ENCODE peak calls at places on chromosome 12, in five cellular contexts. N is fibroblast of villous mesenchyme, M is left ventricle myocardium inferior, I is heart right ventricle, B is GM13977. E is an unnamed sample.

GRCh38 chr12:29082522-29082921 is 66.6 kb upstream of the FAR2 start:
- DNase-seq in N (peak; percentile 76), M (no peak), I (no peak), B (no peak), E (peak; percentile 8)

GRCh38 chr12:95653761-95654546 is 102.7 kb upstream of the USP44 start:
- DNase-seq in N (peak; percentile 78), M (no peak), I (no peak), B (no peak), E (peak; percentile 90)

GRCh38 chr12:59808317-59808910 is 212.6 kb downstream of the SLC16A7 start:
- DNase-seq in N (peak; percentile 47), M (no peak), I (no peak), B (peak; percentile 45), E (peak; percentile 66)

GRCh38 chr12:20063116-20063515 is 305.2 kb upstream of the PDE3A start:
- DNase-seq in N (no peak), M (no peak), I (no peak), B (no peak), E (peak; percentile 54)

GRCh38 chr12:41476499-41476898 is 288.4 kb downstream of the PDZRN4 start:
- DNase-seq in N (no peak), M (no peak), I (no peak), B (no peak), E (no peak)

GRCh38 chr12:103698752-103699540 is 111.9 kb downstream of the STAB2 start:
- DNase-seq in N (no peak), M (no peak), I (no peak), B (no peak), E (no peak)

GRCh38 chr12:123520567-123521474 is 12.7 kb downstream of the RILPL1 start:
- DNase-seq in N (no peak), M (peak; percentile 29), I (peak; percentile 29), B (no peak), E (no peak)

GRCh38 chr12:27048822-27049752 is 26.7 kb downstream of the MED21 start:
- DNase-seq in N (peak; percentile 88), M (no peak), I (no peak), B (no peak), E (peak; percentile 89)

GRCh38 chr12:124240493-124240892 is 54.4 kb upstream of the RFLNA start:
- DNase-seq in N (no peak), M (no peak), I (no peak), B (no peak), E (peak; percentile 44)

GRCh38 chr12:1797991-1798733 is 22.2 kb upstream of the LRTM2 start:
- DNase-seq in N (no peak), M (no peak), I (no peak), B (peak; percentile 9), E (no peak)

GRCh38 chr12:97386133-97386581 is 76.4 kb upstream of the RMST start:
- DNase-seq in N (no peak), M (no peak), I (no peak), B (no peak), E (peak; percentile 25)

GRCh38 chr12:51636581-51636980 is 45.5 kb downstream of the SCN8A start:
- DNase-seq in N (no peak), M (no peak), I (no peak), B (no peak), E (no peak)

GRCh38 chr12:67716817-67717216 is 68.3 kb downstream of the DYRK2 start:
- DNase-seq in N (no peak), M (no peak), I (no peak), B (no peak), E (peak; percentile 62)

GRCh38 chr12:83141460-83141994 is 454.8 kb downstream of the TMTC2 start:
- DNase-seq in N (no peak), M (no peak), I (no peak), B (no peak), E (no peak)

GRCh38 chr12:32566663-32567634 is 112.2 kb upstream of the DNM1L start:
- DNase-seq in N (no peak), M (no peak), I (no peak), B (no peak), E (no peak)

GRCh38 chr12:19893514-19893913 is 454.2 kb downstream of the AEBP2 start:
- DNase-seq in N (peak; percentile 69), M (no peak), I (no peak), B (peak; percentile 19), E (peak; percentile 87)

GRCh38 chr12:27946396-27946795 is 26.1 kb downstream of the PTHLH start:
- DNase-seq in N (no peak), M (no peak), I (no peak), B (no peak), E (no peak)

GRCh38 chr12:92272301-92272964 is 126.8 kb upstream of the BTG1 start:
- DNase-seq in N (no peak), M (no peak), I (no peak), B (no peak), E (no peak)

GRCh38 chr12:66668311-66668710 is 10.6 kb downstream of the GRIP1 start:
- DNase-seq in N (no peak), M (no peak), I (no peak), B (no peak), E (peak; percentile 24)

GRCh38 chr12:102833687-102834435 is 83.2 kb downstream of the PAH start:
- DNase-seq in N (peak; percentile 8), M (no peak), I (no peak), B (no peak), E (peak; percentile 9)

GRCh38 chr12:69984216-69984615 is 159.2 kb downstream of the MYRFL start:
- DNase-seq in N (no peak), M (no peak), I (no peak), B (no peak), E (no peak)

GRCh38 chr12:49819786-49820185 is 8.4 kb downstream of the NCKAP5L start:
- DNase-seq in N (no peak), M (no peak), I (no peak), B (no peak), E (no peak)

GRCh38 chr12:69688021-69688420 is 11.1 kb downstream of the BEST3 start:
- DNase-seq in N (no peak), M (no peak), I (no peak), B (no peak), E (peak; percentile 58)

GRCh38 chr12:110186059-110186458 is 61.9 kb downstream of the IFT81 start:
- DNase-seq in N (no peak), M (no peak), I (no peak), B (no peak), E (no peak)

GRCh38 chr12:121893901-121894540 is 5.4 kb downstream of the PSMD9 start:
- DNase-seq in N (peak; percentile 66), M (no peak), I (no peak), B (no peak), E (peak; percentile 78)

GRCh38 chr12:12510141-12510540 is 52.5 kb downstream of the DUSP16 start:
- DNase-seq in N (peak; percentile 17), M (no peak), I (no peak), B (no peak), E (peak; percentile 28)

GRCh38 chr12:14066021-14066420 is 84.6 kb upstream of the GRIN2B start:
- DNase-seq in N (no peak), M (no peak), I (no peak), B (no peak), E (no peak)

GRCh38 chr12:26936559-26937442 is 980 bp downstream of the INTS13 start:
- DNase-seq in N (no peak), M (no peak), I (no peak), B (peak; percentile 17), E (no peak)

DNA sequence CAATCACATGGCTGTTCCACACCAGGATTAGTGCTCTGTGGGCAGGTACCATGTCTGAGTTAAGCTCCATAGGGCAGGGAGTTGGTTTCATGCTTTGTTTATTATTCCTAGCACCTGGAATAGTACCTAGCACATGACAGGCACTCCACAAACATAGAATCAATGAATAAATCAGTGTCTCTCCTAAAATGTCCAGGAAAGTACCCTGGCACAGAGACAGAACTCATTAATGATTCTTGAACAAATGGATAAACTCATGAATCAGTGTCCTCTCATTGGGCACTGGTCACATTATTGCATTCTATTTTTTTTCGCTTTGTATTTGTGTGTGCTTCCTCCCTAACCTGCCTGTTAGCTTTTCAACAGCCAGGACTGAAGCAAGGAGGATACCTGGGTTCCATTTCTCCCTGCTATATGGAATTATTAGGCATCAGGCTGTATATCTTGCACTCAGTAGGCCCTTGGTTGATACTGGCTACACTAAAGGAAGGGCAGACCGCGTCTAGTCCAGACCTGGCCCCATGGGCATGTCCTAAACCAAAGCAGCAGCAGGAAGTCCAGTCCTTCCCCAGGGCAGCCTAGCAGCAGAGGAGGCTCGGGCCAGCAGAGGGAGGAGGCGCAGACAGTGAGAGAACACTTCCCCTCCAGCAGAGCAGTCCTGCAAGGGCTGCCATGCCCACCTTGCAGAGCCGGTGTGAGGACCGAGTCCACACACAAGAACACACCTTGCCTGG is 18.4 kb downstream of the HDAC7 start:
- DNase-seq in N (no peak), M (peak; percentile 58), I (no peak), B (no peak), E (peak; percentile 64)
- TF ChIP-seq CTCF in N (peak; percentile 34), M (peak; percentile 54), I (peak; percentile 23), B (no peak), E (peak; percentile 73)

DNA sequence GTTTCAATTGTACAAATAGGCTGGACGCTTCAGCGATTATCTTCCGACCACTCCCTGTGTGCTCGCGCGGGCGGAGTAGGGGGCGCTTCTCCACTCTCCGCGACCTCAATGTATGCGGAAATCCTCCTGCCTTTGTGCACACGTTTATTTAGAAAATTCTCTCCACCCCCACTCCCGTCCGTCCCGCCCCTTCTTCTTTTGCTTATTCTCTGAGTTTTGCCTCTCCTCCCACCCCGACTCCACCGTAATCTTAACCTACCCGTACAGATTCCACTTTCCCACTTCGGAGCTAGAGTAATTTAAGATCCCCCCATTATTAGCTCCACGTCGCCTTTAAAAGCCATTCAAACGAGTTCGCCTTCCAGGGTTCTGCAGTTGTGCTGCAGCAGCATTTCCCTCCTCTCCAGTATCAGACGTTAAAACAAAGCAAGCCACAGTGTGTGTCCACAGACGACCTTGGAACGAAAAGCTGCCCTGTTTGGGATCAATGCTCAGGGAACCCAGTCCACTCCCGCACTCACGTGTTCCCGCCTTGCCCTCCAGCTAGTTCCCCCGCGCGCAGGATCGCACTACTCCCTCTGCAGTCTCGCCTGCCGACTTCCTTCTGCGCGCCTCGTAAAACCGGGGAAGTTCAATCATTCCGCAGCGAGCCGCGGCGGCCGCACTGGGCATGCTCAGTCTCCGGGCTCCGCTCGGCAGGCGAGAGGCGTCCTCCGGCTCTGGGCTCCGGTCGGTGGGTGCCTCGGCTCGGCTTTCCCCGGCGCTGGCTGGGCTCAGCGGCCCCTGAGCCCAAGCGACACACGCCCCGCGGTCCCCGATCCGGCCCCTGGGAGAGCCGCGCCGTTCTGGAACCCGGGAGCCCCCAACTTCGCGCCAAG is at the start of gene ANO6:
- DNase-seq in N (peak; percentile 90), M (peak; percentile 89), I (peak; percentile 89), B (peak; percentile 80), E (peak; percentile 89)
- TF ChIP-seq CTCF in N (peak; percentile 36), M (no peak), I (no peak), B (peak; percentile 47), E (peak; percentile 51)

GRCh38 chr12:107891967-107892366 is 117.5 kb downstream of the ASCL4 start:
- DNase-seq in N (peak; percentile 13), M (no peak), I (no peak), B (no peak), E (peak; percentile 21)
- TF ChIP-seq CTCF in N (peak; percentile 25), M (no peak), I (no peak), B (peak; percentile 42), E (peak; percentile 45)

DNA sequence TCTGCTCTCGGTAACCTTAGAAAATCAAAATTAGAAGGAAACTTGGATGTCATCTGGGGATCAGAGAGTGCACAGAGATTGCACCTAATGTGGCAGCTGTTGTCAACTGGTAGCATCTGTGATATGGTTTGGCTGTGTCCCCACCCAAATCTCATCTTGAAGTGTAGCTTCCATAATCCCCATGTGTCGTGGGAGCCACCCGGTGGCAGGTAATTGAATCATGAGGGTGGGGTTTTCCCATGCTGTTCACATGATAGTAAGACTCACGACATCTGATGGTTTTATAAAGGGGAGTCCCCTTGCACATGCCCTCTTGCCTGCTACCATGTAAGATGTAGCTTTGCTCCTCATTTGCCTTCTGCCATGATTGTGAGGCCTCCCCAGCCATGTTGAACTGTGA is 127.7 kb upstream of the SRRM4 start:
- DNase-seq in N (no peak), M (no peak), I (no peak), B (no peak), E (no peak)
- TF ChIP-seq CTCF in N (no peak), M (peak; percentile 31), I (peak; percentile 9), B (no peak), E (no peak)

GRCh38 chr12:111201036-111201435 is 167.9 kb downstream of the PHETA1 start:
- DNase-seq in N (no peak), M (no peak), I (no peak), B (no peak), E (no peak)
- TF ChIP-seq CTCF in N (no peak), M (no peak), I (no peak), B (no peak), E (no peak)

E was measured in choroid plexus epithelial cell.